ENCODE peak calls at places on chromosomes 4 and X, in four cellular contexts. X, J, G and W are unnamed samples.

GRCh38 chrX:37846934-37847732 is at the start of gene DYNLT3:
- DNase-seq in G (peak; percentile 56), X (peak; percentile 65), J (peak; percentile 58), W (peak; percentile 66)

GRCh38 chr4:109977854-109978501 is 65.3 kb downstream of the EGF start:
- DNase-seq in G (no peak), J (peak; percentile 64), X (no peak), W (peak; percentile 17)

GRCh38 chr4:23476514-23477090 is 413.2 kb downstream of the PPARGC1A start:
- DNase-seq in X (no peak), G (no peak), J (peak; percentile 33), W (no peak)

GRCh38 chr4:7512428-7512827 is 77.7 kb upstream of the PSAPL1 start:
- DNase-seq in G (no peak), X (no peak), J (no peak), W (no peak)

GRCh38 chr4:42348692-42349091 is 48.6 kb upstream of the SHISA3 start:
- DNase-seq in X (no peak), G (no peak), J (no peak), W (no peak)

GRCh38 chr4:80027611-80028010 is 45.4 kb downstream of the ANTXR2 start:
- DNase-seq in J (no peak), G (no peak), X (no peak), W (no peak)

GRCh38 chrX:113959912-113960626 is 623.8 kb upstream of the HTR2C start:
- DNase-seq in J (no peak), X (no peak), G (no peak), W (no peak)

GRCh38 chr4:110108470-110108869 is 89.9 kb downstream of the ELOVL6 start:
- DNase-seq in J (no peak), G (no peak), X (no peak), W (no peak)

GRCh38 chr4:152004801-152005200 is 244.0 kb upstream of the GATB start:
- DNase-seq in G (no peak), X (no peak), J (no peak), W (no peak)

GRCh38 chr4:148454835-148455234 is 12.6 kb upstream of the NR3C2 start:
- DNase-seq in G (no peak), X (no peak), J (peak; percentile 81), W (no peak)

GRCh38 chrX:112066813-112067212 is 15.8 kb downstream of the TRPC5 start:
- DNase-seq in J (no peak), G (no peak), X (no peak), W (no peak)

GRCh38 chr4:89755210-89755609 is 81.8 kb downstream of the SNCA start:
- DNase-seq in G (no peak), J (no peak), X (no peak), W (no peak)